ENCODE peak calls at places on chromosomes 1 and 21, in six cellular contexts. One of them, this sample, is unnamed.

GRCh38 chr1:145922266-145922665 is 3.7 kb upstream of the PEX11B start:
- DNase-seq in right lobe of liver: no peak
- DNase-seq in MM.1S: no peak
- DNase-seq in stimulated activated CD8-positive, alpha-beta memory T cell treated with anti-CD3 and anti-CD28 coated beads, Interleukin-12 subunit alpha, Interleukin-12 subunit beta, amount 100 ng/mL, for 4 hours: no peak
- DNase-seq in aorta: no peak
- DNase-seq in Caki2: no peak
- DNase-seq in this sample: no peak

GRCh38 chr1:244862699-244863490 is 1.4 kb downstream of the HNRNPU start:
- DNase-seq in right lobe of liver: peak; percentile 98
- DNase-seq in MM.1S: peak; percentile 98
- DNase-seq in stimulated activated CD8-positive, alpha-beta memory T cell treated with anti-CD3 and anti-CD28 coated beads, Interleukin-12 subunit alpha, Interleukin-12 subunit beta, amount 100 ng/mL, for 4 hours: peak; percentile 98
- DNase-seq in aorta: peak; percentile 97
- DNase-seq in Caki2: peak; percentile 95
- DNase-seq in this sample: peak; percentile 97

GRCh38 chr1:4018721-4019521 is 118.8 kb upstream of the C1orf174 start:
- DNase-seq in right lobe of liver: no peak
- DNase-seq in MM.1S: no peak
- DNase-seq in stimulated activated CD8-positive, alpha-beta memory T cell treated with anti-CD3 and anti-CD28 coated beads, Interleukin-12 subunit alpha, Interleukin-12 subunit beta, amount 100 ng/mL, for 4 hours: no peak
- DNase-seq in aorta: no peak
- DNase-seq in Caki2: no peak
- DNase-seq in this sample: no peak

GRCh38 chr1:154346276-154346914 is 21.1 kb downstream of the ATP8B2 start:
- DNase-seq in right lobe of liver: no peak
- DNase-seq in MM.1S: peak; percentile 4
- DNase-seq in stimulated activated CD8-positive, alpha-beta memory T cell treated with anti-CD3 and anti-CD28 coated beads, Interleukin-12 subunit alpha, Interleukin-12 subunit beta, amount 100 ng/mL, for 4 hours: no peak
- DNase-seq in aorta: no peak
- DNase-seq in Caki2: no peak
- DNase-seq in this sample: no peak

GRCh38 chr1:161223805-161224694 is 622 bp upstream of the APOA2 start:
- DNase-seq in right lobe of liver: peak; percentile 76
- DNase-seq in MM.1S: no peak
- DNase-seq in stimulated activated CD8-positive, alpha-beta memory T cell treated with anti-CD3 and anti-CD28 coated beads, Interleukin-12 subunit alpha, Interleukin-12 subunit beta, amount 100 ng/mL, for 4 hours: no peak
- DNase-seq in aorta: no peak
- DNase-seq in Caki2: no peak
- DNase-seq in this sample: no peak

GRCh38 chr21:44395260-44395659 is 41.8 kb downstream of the TRPM2 start:
- DNase-seq in right lobe of liver: no peak
- DNase-seq in MM.1S: no peak
- DNase-seq in stimulated activated CD8-positive, alpha-beta memory T cell treated with anti-CD3 and anti-CD28 coated beads, Interleukin-12 subunit alpha, Interleukin-12 subunit beta, amount 100 ng/mL, for 4 hours: no peak
- DNase-seq in aorta: peak; percentile 22
- DNase-seq in Caki2: no peak
- DNase-seq in this sample: no peak

GRCh38 chr1:45304311-45305081 is 22.2 kb upstream of the HPDL start:
- DNase-seq in right lobe of liver: peak; percentile 64
- DNase-seq in MM.1S: no peak
- DNase-seq in stimulated activated CD8-positive, alpha-beta memory T cell treated with anti-CD3 and anti-CD28 coated beads, Interleukin-12 subunit alpha, Interleukin-12 subunit beta, amount 100 ng/mL, for 4 hours: no peak
- DNase-seq in aorta: peak; percentile 47
- DNase-seq in Caki2: no peak
- DNase-seq in this sample: no peak

GRCh38 chr1:2343023-2343935 is 48.1 kb downstream of the MORN1 start:
- DNase-seq in right lobe of liver: no peak
- DNase-seq in MM.1S: no peak
- DNase-seq in stimulated activated CD8-positive, alpha-beta memory T cell treated with anti-CD3 and anti-CD28 coated beads, Interleukin-12 subunit alpha, Interleukin-12 subunit beta, amount 100 ng/mL, for 4 hours: no peak
- DNase-seq in aorta: peak; percentile 35
- DNase-seq in Caki2: no peak
- DNase-seq in this sample: peak; percentile 34

GRCh38 chr21:39867198-39867650 is at the start of gene PCP4:
- DNase-seq in right lobe of liver: peak; percentile 31
- DNase-seq in MM.1S: peak; percentile 97
- DNase-seq in stimulated activated CD8-positive, alpha-beta memory T cell treated with anti-CD3 and anti-CD28 coated beads, Interleukin-12 subunit alpha, Interleukin-12 subunit beta, amount 100 ng/mL, for 4 hours: no peak
- DNase-seq in aorta: no peak
- DNase-seq in Caki2: peak; percentile 40
- DNase-seq in this sample: peak; percentile 59

GRCh38 chr1:231019711-231020110 is 20.3 kb downstream of the FAM89A start:
- DNase-seq in right lobe of liver: no peak
- DNase-seq in MM.1S: peak; percentile 3
- DNase-seq in stimulated activated CD8-positive, alpha-beta memory T cell treated with anti-CD3 and anti-CD28 coated beads, Interleukin-12 subunit alpha, Interleukin-12 subunit beta, amount 100 ng/mL, for 4 hours: no peak
- DNase-seq in aorta: no peak
- DNase-seq in Caki2: no peak
- DNase-seq in this sample: no peak

This sample was measured in lower lobe of right lung.